ENCODE peak calls at places on chromosomes 1 and 21, in five cellular contexts. One of them, this sample, is unnamed.

GRCh38 chr1:213720032-213720431 is 267.7 kb upstream of the PROX1 start:
- DNase-seq in osteocyte: no peak
- DNase-seq in nephron progenitor cell: no peak
- DNase-seq in thoracic aorta: no peak
- DNase-seq in neural progenitor cell: no peak
- DNase-seq in this sample: no peak

GRCh38 chr1:42380617-42381423 is at the start of gene RIMKLA:
- DNase-seq in nephron progenitor cell: peak
- DNase-seq in thoracic aorta: no peak
- DNase-seq in osteocyte: no peak
- DNase-seq in neural progenitor cell: peak
- DNase-seq in this sample: peak

GRCh38 chr1:221708987-221709386 is 32.9 kb downstream of the DUSP10 start:
- DNase-seq in thoracic aorta: no peak
- DNase-seq in neural progenitor cell: peak
- DNase-seq in nephron progenitor cell: no peak
- DNase-seq in osteocyte: no peak
- DNase-seq in this sample: no peak

GRCh38 chr1:181314010-181314409 is 169.3 kb upstream of the CACNA1E start:
- DNase-seq in neural progenitor cell: no peak
- DNase-seq in thoracic aorta: no peak
- DNase-seq in nephron progenitor cell: no peak
- DNase-seq in osteocyte: no peak
- DNase-seq in this sample: no peak

GRCh38 chr1:8429549-8430105 is 111.7 kb downstream of the SLC45A1 start:
- DNase-seq in osteocyte: no peak
- DNase-seq in nephron progenitor cell: no peak
- DNase-seq in neural progenitor cell: no peak
- DNase-seq in thoracic aorta: no peak
- DNase-seq in this sample: no peak

GRCh38 chr1:164191191-164191590 is 367.8 kb upstream of the PBX1 start:
- DNase-seq in thoracic aorta: no peak
- DNase-seq in neural progenitor cell: no peak
- DNase-seq in osteocyte: no peak
- DNase-seq in nephron progenitor cell: no peak
- DNase-seq in this sample: no peak

GRCh38 chr1:42206164-42206563 is 41.6 kb upstream of the GUCA2A start:
- DNase-seq in thoracic aorta: no peak
- DNase-seq in neural progenitor cell: no peak
- DNase-seq in nephron progenitor cell: no peak
- DNase-seq in osteocyte: no peak
- DNase-seq in this sample: no peak

GRCh38 chr1:55694297-55694696 is 479.1 kb upstream of the USP24 start:
- DNase-seq in neural progenitor cell: no peak
- DNase-seq in osteocyte: no peak
- DNase-seq in nephron progenitor cell: no peak
- DNase-seq in thoracic aorta: no peak
- DNase-seq in this sample: no peak

GRCh38 chr21:31957631-31958030 is 84.8 kb downstream of the HUNK start:
- DNase-seq in osteocyte: no peak
- DNase-seq in thoracic aorta: no peak
- DNase-seq in neural progenitor cell: no peak
- DNase-seq in nephron progenitor cell: no peak
- DNase-seq in this sample: no peak

GRCh38 chr1:168476588-168477379 is 67.0 kb downstream of the XCL2 start:
- DNase-seq in neural progenitor cell: no peak
- DNase-seq in thoracic aorta: no peak
- DNase-seq in osteocyte: no peak
- DNase-seq in nephron progenitor cell: no peak
- DNase-seq in this sample: no peak

GRCh38 chr1:205313681-205314308 is 7.8 kb downstream of the NUAK2 start:
- DNase-seq in neural progenitor cell: peak
- DNase-seq in nephron progenitor cell: peak
- DNase-seq in osteocyte: no peak
- DNase-seq in thoracic aorta: no peak
- DNase-seq in this sample: no peak

GRCh38 chr1:70528591-70529333 is 117.7 kb downstream of the CTH start:
- DNase-seq in osteocyte: no peak
- DNase-seq in nephron progenitor cell: peak
- DNase-seq in neural progenitor cell: peak
- DNase-seq in thoracic aorta: no peak
- DNase-seq in this sample: no peak

GRCh38 chr21:44011774-44012473 is at the start of gene TRAPPC10:
- DNase-seq in nephron progenitor cell: peak
- DNase-seq in neural progenitor cell: peak
- DNase-seq in osteocyte: peak
- DNase-seq in thoracic aorta: peak
- DNase-seq in this sample: peak

GRCh38 chr1:245079021-245079609 is 75.7 kb upstream of the KIF26B start:
- DNase-seq in thoracic aorta: no peak
- DNase-seq in neural progenitor cell: peak
- DNase-seq in nephron progenitor cell: no peak
- DNase-seq in osteocyte: no peak
- DNase-seq in this sample: no peak

GRCh38 chr1:191839891-191840290 is 318.4 kb upstream of the RGS18 start:
- DNase-seq in neural progenitor cell: no peak
- DNase-seq in osteocyte: no peak
- DNase-seq in nephron progenitor cell: no peak
- DNase-seq in thoracic aorta: no peak
- DNase-seq in this sample: no peak

GRCh38 chr1:60965280-60965854 is 117.0 kb upstream of the NFIA start:
- DNase-seq in neural progenitor cell: no peak
- DNase-seq in osteocyte: no peak
- DNase-seq in thoracic aorta: no peak
- DNase-seq in nephron progenitor cell: no peak
- DNase-seq in this sample: no peak

GRCh38 chr1:177306981-177307380 is 136.2 kb downstream of the BRINP2 start:
- DNase-seq in thoracic aorta: no peak
- DNase-seq in neural progenitor cell: no peak
- DNase-seq in osteocyte: no peak
- DNase-seq in nephron progenitor cell: no peak
- DNase-seq in this sample: no peak

GRCh38 chr1:25647863-25648262 is 31.3 kb downstream of the MAN1C1 start:
- DNase-seq in osteocyte: peak
- DNase-seq in thoracic aorta: no peak
- DNase-seq in neural progenitor cell: no peak
- DNase-seq in nephron progenitor cell: no peak
- DNase-seq in this sample: no peak

GRCh38 chr1:89047734-89048133 is 17.3 kb downstream of the GBP1 start:
- DNase-seq in neural progenitor cell: no peak
- DNase-seq in osteocyte: no peak
- DNase-seq in thoracic aorta: no peak
- DNase-seq in nephron progenitor cell: no peak
- DNase-seq in this sample: no peak

GRCh38 chr1:235588916-235589515 is 60.6 kb downstream of the GNG4 start:
- DNase-seq in osteocyte: no peak
- DNase-seq in neural progenitor cell: peak
- DNase-seq in thoracic aorta: no peak
- DNase-seq in nephron progenitor cell: no peak
- DNase-seq in this sample: no peak

GRCh38 chr1:68331117-68331865 is 99.0 kb upstream of the WLS start:
- DNase-seq in nephron progenitor cell: no peak
- DNase-seq in neural progenitor cell: no peak
- DNase-seq in osteocyte: no peak
- DNase-seq in thoracic aorta: no peak
- DNase-seq in this sample: no peak

GRCh38 chr1:183515002-183515689 is 42.8 kb downstream of the SMG7 start:
- DNase-seq in osteocyte: no peak
- DNase-seq in thoracic aorta: no peak
- DNase-seq in neural progenitor cell: no peak
- DNase-seq in nephron progenitor cell: no peak
- DNase-seq in this sample: no peak

GRCh38 chr1:30749691-30750583 is 7.6 kb downstream of the LAPTM5 start:
- DNase-seq in nephron progenitor cell: no peak
- DNase-seq in neural progenitor cell: no peak
- DNase-seq in thoracic aorta: no peak
- DNase-seq in osteocyte: no peak
- DNase-seq in this sample: no peak

GRCh38 chr1:39926343-39926769 is 24.6 kb upstream of the MYCL start:
- DNase-seq in thoracic aorta: no peak
- DNase-seq in neural progenitor cell: no peak
- DNase-seq in osteocyte: no peak
- DNase-seq in nephron progenitor cell: no peak
- DNase-seq in this sample: no peak

GRCh38 chr1:193211539-193211938 is 25.1 kb upstream of the B3GALT2 start:
- DNase-seq in neural progenitor cell: no peak
- DNase-seq in nephron progenitor cell: no peak
- DNase-seq in osteocyte: no peak
- DNase-seq in thoracic aorta: no peak
- DNase-seq in this sample: no peak

GRCh38 chr1:211371406-211372105 is 44.9 kb downstream of the TRAF5 start:
- DNase-seq in neural progenitor cell: peak
- DNase-seq in nephron progenitor cell: no peak
- DNase-seq in thoracic aorta: no peak
- DNase-seq in osteocyte: no peak
- DNase-seq in this sample: no peak

GRCh38 chr1:92951141-92951582 is 10.1 kb downstream of the DIPK1A start:
- DNase-seq in thoracic aorta: no peak
- DNase-seq in nephron progenitor cell: no peak
- DNase-seq in osteocyte: no peak
- DNase-seq in neural progenitor cell: no peak
- DNase-seq in this sample: no peak
- TF ChIP-seq CTCF in thoracic aorta: no peak
- TF ChIP-seq CTCF in nephron progenitor cell: no peak
- TF ChIP-seq CTCF in osteocyte: no peak
- TF ChIP-seq CTCF in neural progenitor cell: no peak
- TF ChIP-seq CTCF in this sample: peak

GRCh38 chr1:227895828-227896685 is 51.7 kb downstream of the WNT9A start:
- DNase-seq in nephron progenitor cell: peak
- DNase-seq in neural progenitor cell: peak
- DNase-seq in osteocyte: peak
- DNase-seq in thoracic aorta: no peak
- DNase-seq in this sample: no peak
- TF ChIP-seq CTCF in nephron progenitor cell: no peak
- TF ChIP-seq CTCF in neural progenitor cell: no peak
- TF ChIP-seq CTCF in osteocyte: no peak
- TF ChIP-seq CTCF in thoracic aorta: no peak
- TF ChIP-seq CTCF in this sample: no peak

GRCh38 chr1:106868828-106869227 is 187.6 kb upstream of the PRMT6 start:
- DNase-seq in thoracic aorta: no peak
- DNase-seq in neural progenitor cell: no peak
- DNase-seq in nephron progenitor cell: no peak
- DNase-seq in osteocyte: no peak
- DNase-seq in this sample: no peak
- TF ChIP-seq CTCF in thoracic aorta: no peak
- TF ChIP-seq CTCF in neural progenitor cell: no peak
- TF ChIP-seq CTCF in nephron progenitor cell: no peak
- TF ChIP-seq CTCF in osteocyte: no peak
- TF ChIP-seq CTCF in this sample: no peak

GRCh38 chr1:155070721-155071556 is 7.4 kb downstream of the EFNA4 start:
- DNase-seq in nephron progenitor cell: peak
- DNase-seq in osteocyte: no peak
- DNase-seq in neural progenitor cell: peak
- DNase-seq in thoracic aorta: peak
- DNase-seq in this sample: peak
- TF ChIP-seq CTCF in nephron progenitor cell: peak
- TF ChIP-seq CTCF in osteocyte: peak
- TF ChIP-seq CTCF in neural progenitor cell: peak
- TF ChIP-seq CTCF in thoracic aorta: peak
- TF ChIP-seq CTCF in this sample: peak

DNA sequence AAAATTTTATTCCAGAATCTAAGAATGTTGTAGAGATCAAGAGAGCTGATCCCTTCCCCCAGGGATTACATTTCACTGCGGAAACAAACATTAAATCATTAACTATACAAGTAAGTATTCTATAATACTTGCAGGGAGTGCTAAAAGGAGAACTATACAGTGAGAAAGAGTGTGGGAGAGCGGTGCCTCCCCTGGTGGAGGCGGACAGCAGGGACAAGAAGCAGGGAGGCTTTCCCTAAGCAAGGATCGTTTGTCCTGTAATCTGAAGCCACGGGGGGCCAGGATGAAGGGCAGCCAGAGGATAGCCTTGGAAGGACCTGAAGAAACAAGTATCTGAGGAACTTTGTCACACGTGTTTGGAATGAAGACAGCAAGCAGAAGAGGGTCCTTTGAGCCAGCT is 40.1 kb downstream of the SLC9C2 start:
- DNase-seq in nephron progenitor cell: peak
- DNase-seq in thoracic aorta: no peak
- DNase-seq in neural progenitor cell: peak
- DNase-seq in osteocyte: no peak
- DNase-seq in this sample: no peak
- TF ChIP-seq CTCF in nephron progenitor cell: no peak
- TF ChIP-seq CTCF in thoracic aorta: no peak
- TF ChIP-seq CTCF in neural progenitor cell: peak
- TF ChIP-seq CTCF in osteocyte: peak
- TF ChIP-seq CTCF in this sample: no peak

GRCh38 chr1:44819594-44820327 is 11.4 kb downstream of the BTBD19 start:
- DNase-seq in nephron progenitor cell: peak
- DNase-seq in osteocyte: no peak
- DNase-seq in neural progenitor cell: peak
- DNase-seq in thoracic aorta: no peak
- DNase-seq in this sample: peak
- TF ChIP-seq CTCF in nephron progenitor cell: no peak
- TF ChIP-seq CTCF in osteocyte: no peak
- TF ChIP-seq CTCF in neural progenitor cell: peak
- TF ChIP-seq CTCF in thoracic aorta: no peak
- TF ChIP-seq CTCF in this sample: no peak

DNA sequence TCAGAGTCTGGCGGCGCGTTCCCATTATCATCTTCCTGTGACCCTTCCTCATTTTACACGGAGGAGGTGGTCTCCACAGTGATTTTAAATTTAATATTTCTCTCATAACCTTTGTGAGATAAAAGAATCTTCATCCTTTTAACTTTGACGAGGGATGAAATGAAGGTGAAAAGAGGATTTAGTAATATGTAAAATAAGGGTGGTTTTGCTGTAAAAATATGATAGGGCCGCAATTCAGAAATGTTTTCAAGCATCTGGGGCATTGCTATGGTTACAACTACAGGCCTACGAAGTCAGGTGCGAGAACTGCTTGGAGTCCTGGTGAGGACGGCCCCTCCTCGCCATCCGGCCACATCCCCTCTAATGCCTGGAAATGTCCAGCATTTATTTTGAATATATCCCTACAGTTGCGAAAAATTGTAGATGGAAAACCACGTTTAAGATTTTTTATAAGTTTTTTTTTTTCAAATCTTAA is 422 bp upstream of the RSBN1 start:
- DNase-seq in neural progenitor cell: peak
- DNase-seq in osteocyte: no peak
- DNase-seq in thoracic aorta: no peak
- DNase-seq in nephron progenitor cell: no peak
- DNase-seq in this sample: no peak
- TF ChIP-seq CTCF in neural progenitor cell: no peak
- TF ChIP-seq CTCF in osteocyte: no peak
- TF ChIP-seq CTCF in thoracic aorta: peak
- TF ChIP-seq CTCF in nephron progenitor cell: no peak
- TF ChIP-seq CTCF in this sample: no peak

This sample was measured in D721Med.